ENCODE peak calls at places on chromosomes 16 and 17, in six cellular contexts. One of them, this sample, is unnamed.
A peak's percentile ranks its signal among the peaks of the same experiment; 100 is the strongest.

GRCh38 chr17:1399366-1399678 is 700 bp downstream of the YWHAE start:
- DNase-seq in neural progenitor cell: no peak
- DNase-seq in CD4-positive, alpha-beta T cell: no peak
- DNase-seq in right cardiac atrium: no peak
- DNase-seq in OCI-LY7: peak; percentile 63
- DNase-seq in K562: no peak
- DNase-seq in this sample: peak; percentile 43

GRCh38 chr16:84786605-84787302 is 33.0 kb upstream of the CRISPLD2 start:
- DNase-seq in right cardiac atrium: no peak
- DNase-seq in neural progenitor cell: no peak
- DNase-seq in OCI-LY7: no peak
- DNase-seq in CD4-positive, alpha-beta T cell: no peak
- DNase-seq in K562: no peak
- DNase-seq in this sample: no peak

GRCh38 chr17:40442392-40443195 is 656 bp upstream of the IGFBP4 start:
- DNase-seq in right cardiac atrium: peak; percentile 89
- DNase-seq in CD4-positive, alpha-beta T cell: no peak
- DNase-seq in OCI-LY7: no peak
- DNase-seq in K562: peak; percentile 71
- DNase-seq in neural progenitor cell: no peak
- DNase-seq in this sample: no peak

GRCh38 chr17:18008496-18009268 is 30.3 kb downstream of the ATPAF2 start:
- DNase-seq in K562: no peak
- DNase-seq in CD4-positive, alpha-beta T cell: no peak
- DNase-seq in neural progenitor cell: no peak
- DNase-seq in OCI-LY7: no peak
- DNase-seq in right cardiac atrium: peak; percentile 9
- DNase-seq in this sample: no peak

GRCh38 chr17:56424543-56425044 is 168.9 kb upstream of the NOG start:
- DNase-seq in K562: no peak
- DNase-seq in right cardiac atrium: no peak
- DNase-seq in CD4-positive, alpha-beta T cell: no peak
- DNase-seq in OCI-LY7: no peak
- DNase-seq in neural progenitor cell: no peak
- DNase-seq in this sample: no peak

GRCh38 chr17:16106161-16106891 is 106.7 kb downstream of the TTC19 start:
- DNase-seq in OCI-LY7: no peak
- DNase-seq in K562: peak; percentile 15
- DNase-seq in neural progenitor cell: no peak
- DNase-seq in CD4-positive, alpha-beta T cell: no peak
- DNase-seq in right cardiac atrium: no peak
- DNase-seq in this sample: no peak

GRCh38 chr16:80862153-80862552 is 57.8 kb upstream of the CDYL2 start:
- DNase-seq in neural progenitor cell: no peak
- DNase-seq in K562: no peak
- DNase-seq in right cardiac atrium: no peak
- DNase-seq in CD4-positive, alpha-beta T cell: no peak
- DNase-seq in OCI-LY7: peak; percentile 13
- DNase-seq in this sample: no peak

GRCh38 chr16:89193021-89193575 is 7.2 kb downstream of the SLC22A31 start:
- DNase-seq in neural progenitor cell: peak; percentile 63
- DNase-seq in CD4-positive, alpha-beta T cell: peak; percentile 72
- DNase-seq in OCI-LY7: peak; percentile 72
- DNase-seq in right cardiac atrium: peak; percentile 89
- DNase-seq in K562: peak; percentile 93
- DNase-seq in this sample: no peak

GRCh38 chr17:50100480-50100883 is 5.3 kb downstream of the PDK2 start:
- DNase-seq in right cardiac atrium: no peak
- DNase-seq in K562: no peak
- DNase-seq in neural progenitor cell: no peak
- DNase-seq in OCI-LY7: no peak
- DNase-seq in CD4-positive, alpha-beta T cell: no peak
- DNase-seq in this sample: no peak

GRCh38 chr16:57184890-57185445 is 871 bp downstream of the PSME3IP1 start:
- DNase-seq in K562: peak; percentile 51
- DNase-seq in neural progenitor cell: peak; percentile 14
- DNase-seq in CD4-positive, alpha-beta T cell: no peak
- DNase-seq in right cardiac atrium: no peak
- DNase-seq in OCI-LY7: peak; percentile 13
- DNase-seq in this sample: no peak

GRCh38 chr16:64094992-64095579 is 1026.8 kb downstream of the CDH11 start:
- DNase-seq in OCI-LY7: no peak
- DNase-seq in right cardiac atrium: no peak
- DNase-seq in K562: no peak
- DNase-seq in neural progenitor cell: no peak
- DNase-seq in CD4-positive, alpha-beta T cell: no peak
- DNase-seq in this sample: no peak

GRCh38 chr17:43701318-43701743 is 39.6 kb upstream of the MEOX1 start:
- DNase-seq in CD4-positive, alpha-beta T cell: no peak
- DNase-seq in OCI-LY7: no peak
- DNase-seq in K562: no peak
- DNase-seq in neural progenitor cell: no peak
- DNase-seq in right cardiac atrium: no peak
- DNase-seq in this sample: no peak

GRCh38 chr17:79840989-79841286 is 1.7 kb upstream of the CBX4 start:
- DNase-seq in neural progenitor cell: no peak
- DNase-seq in CD4-positive, alpha-beta T cell: no peak
- DNase-seq in right cardiac atrium: no peak
- DNase-seq in OCI-LY7: no peak
- DNase-seq in K562: no peak
- DNase-seq in this sample: no peak

GRCh38 chr16:71900336-71900735 is 5.0 kb downstream of the IST1 start:
- DNase-seq in neural progenitor cell: no peak
- DNase-seq in CD4-positive, alpha-beta T cell: no peak
- DNase-seq in OCI-LY7: peak; percentile 31
- DNase-seq in right cardiac atrium: no peak
- DNase-seq in K562: peak; percentile 42
- DNase-seq in this sample: no peak

GRCh38 chr17:21001111-21001812 is 41.5 kb downstream of the USP22 start:
- DNase-seq in K562: no peak
- DNase-seq in right cardiac atrium: no peak
- DNase-seq in CD4-positive, alpha-beta T cell: no peak
- DNase-seq in OCI-LY7: no peak
- DNase-seq in neural progenitor cell: no peak
- DNase-seq in this sample: peak; percentile 58

DNA sequence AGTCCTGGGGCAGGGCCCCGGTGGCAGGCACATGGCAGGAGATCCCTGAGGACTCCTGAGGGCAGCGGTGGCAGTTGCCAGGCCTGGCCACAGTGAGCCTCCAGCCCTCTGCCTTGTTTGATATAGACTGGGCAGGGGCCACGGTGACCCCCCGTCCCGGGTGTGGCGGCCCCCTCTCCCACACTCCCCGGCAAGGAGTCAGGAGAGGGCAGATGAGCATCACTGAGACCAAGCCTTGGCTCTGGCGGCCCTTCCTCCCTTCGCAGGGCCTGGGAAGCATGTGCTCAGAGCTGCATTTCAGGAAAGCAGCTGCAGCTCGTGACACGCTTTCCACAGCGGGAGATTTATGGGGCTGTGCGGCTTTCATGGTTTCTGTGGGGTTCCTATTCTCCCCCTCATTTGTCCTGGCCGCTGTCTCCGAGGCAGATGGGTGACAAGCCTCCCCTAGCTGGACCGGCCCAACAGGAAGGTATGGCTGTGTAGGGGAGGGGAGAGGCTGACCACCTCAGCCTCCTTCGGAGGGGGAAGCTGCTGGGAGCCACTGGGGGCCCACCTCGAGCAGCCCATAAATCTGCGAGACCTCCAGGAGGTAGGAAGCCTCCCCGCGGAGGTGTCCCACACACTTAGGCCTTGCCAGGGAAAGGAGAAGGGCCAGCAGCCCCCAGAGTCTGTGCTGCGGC is 211.4 kb downstream of the NTN1 start:
- DNase-seq in CD4-positive, alpha-beta T cell: no peak
- DNase-seq in OCI-LY7: no peak
- DNase-seq in K562: no peak
- DNase-seq in neural progenitor cell: no peak
- DNase-seq in right cardiac atrium: peak; percentile 29
- DNase-seq in this sample: no peak
- H3K27ac ChIP-seq in CD4-positive, alpha-beta T cell: no peak overlapping the region
- H3K27ac ChIP-seq in OCI-LY7: no peak overlapping the region
- H3K27ac ChIP-seq in K562: no peak overlapping the region
- H3K27ac ChIP-seq in neural progenitor cell: no peak overlapping the region
- H3K27ac ChIP-seq in right cardiac atrium: no peak overlapping the region
- H3K27ac ChIP-seq in this sample: no peak overlapping the region

GRCh38 chr17:4163951-4164350 is 21.0 kb downstream of the CYB5D2 start:
- DNase-seq in K562: peak; percentile 19
- DNase-seq in neural progenitor cell: no peak
- DNase-seq in OCI-LY7: no peak
- DNase-seq in CD4-positive, alpha-beta T cell: no peak
- DNase-seq in right cardiac atrium: no peak
- DNase-seq in this sample: no peak

GRCh38 chr17:4162775-4163498 is 19.9 kb downstream of the CYB5D2 start:
- DNase-seq in neural progenitor cell: no peak
- DNase-seq in K562: no peak
- DNase-seq in OCI-LY7: peak; percentile 27
- DNase-seq in right cardiac atrium: peak; percentile 14
- DNase-seq in CD4-positive, alpha-beta T cell: no peak
- DNase-seq in this sample: no peak

GRCh38 chr17:4161560-4162221 is 18.7 kb downstream of the CYB5D2 start:
- DNase-seq in CD4-positive, alpha-beta T cell: no peak
- DNase-seq in K562: peak; percentile 37
- DNase-seq in neural progenitor cell: peak; percentile 52
- DNase-seq in OCI-LY7: no peak
- DNase-seq in right cardiac atrium: no peak
- DNase-seq in this sample: no peak

GRCh38 chr17:4161179-4161559 is 18.2 kb downstream of the CYB5D2 start:
- DNase-seq in right cardiac atrium: no peak
- DNase-seq in CD4-positive, alpha-beta T cell: no peak
- DNase-seq in OCI-LY7: no peak
- DNase-seq in K562: peak; percentile 30
- DNase-seq in neural progenitor cell: no peak
- DNase-seq in this sample: no peak

GRCh38 chr17:4162366-4162765 is 19.4 kb downstream of the CYB5D2 start:
- DNase-seq in neural progenitor cell: no peak
- DNase-seq in right cardiac atrium: peak; percentile 21
- DNase-seq in OCI-LY7: no peak
- DNase-seq in CD4-positive, alpha-beta T cell: no peak
- DNase-seq in K562: no peak
- DNase-seq in this sample: no peak
- H3K27ac ChIP-seq in neural progenitor cell: no peak overlapping the region
- H3K27ac ChIP-seq in right cardiac atrium: peak overlapping the region; percentile 16
- H3K27ac ChIP-seq in OCI-LY7: no peak overlapping the region
- H3K27ac ChIP-seq in CD4-positive, alpha-beta T cell: no peak overlapping the region
- H3K27ac ChIP-seq in K562: no peak overlapping the region
- H3K27ac ChIP-seq in this sample: peak overlapping the region; percentile 88

GRCh38 chr17:68495081-68495480 is 17.1 kb upstream of the PRKAR1A start:
- DNase-seq in OCI-LY7: no peak
- DNase-seq in neural progenitor cell: no peak
- DNase-seq in right cardiac atrium: no peak
- DNase-seq in CD4-positive, alpha-beta T cell: no peak
- DNase-seq in K562: no peak
- DNase-seq in this sample: no peak

GRCh38 chr17:68491381-68491849 is 20.8 kb upstream of the PRKAR1A start:
- DNase-seq in OCI-LY7: peak; percentile 85
- DNase-seq in right cardiac atrium: no peak
- DNase-seq in neural progenitor cell: no peak
- DNase-seq in K562: peak; percentile 14
- DNase-seq in CD4-positive, alpha-beta T cell: no peak
- DNase-seq in this sample: no peak

GRCh38 chr17:68489919-68490318 is 22.3 kb upstream of the PRKAR1A start:
- DNase-seq in neural progenitor cell: no peak
- DNase-seq in K562: no peak
- DNase-seq in right cardiac atrium: no peak
- DNase-seq in CD4-positive, alpha-beta T cell: no peak
- DNase-seq in OCI-LY7: no peak
- DNase-seq in this sample: no peak

DNA sequence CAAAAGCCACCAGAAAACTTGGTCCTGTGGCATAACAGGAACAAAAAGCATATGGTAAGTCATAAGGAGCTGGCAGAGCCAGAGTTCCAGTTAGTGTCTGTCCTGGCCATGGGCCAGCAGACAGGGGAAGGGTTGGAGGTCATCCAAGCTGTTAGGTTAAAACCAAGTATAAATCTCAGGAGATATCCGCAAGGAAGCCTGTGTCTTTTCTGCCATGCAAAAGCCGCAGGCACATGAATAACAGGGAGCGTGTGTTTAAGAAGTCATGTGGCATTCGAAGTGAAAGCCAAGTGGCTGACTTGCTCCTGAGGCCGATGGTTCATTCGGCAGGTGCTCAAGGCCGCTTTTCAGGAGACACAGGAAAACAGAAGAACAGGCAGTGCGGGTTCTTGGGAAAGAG is 20.4 kb upstream of the PRKAR1A start:
- DNase-seq in K562: peak; percentile 11
- DNase-seq in CD4-positive, alpha-beta T cell: no peak
- DNase-seq in right cardiac atrium: peak; percentile 69
- DNase-seq in neural progenitor cell: no peak
- DNase-seq in OCI-LY7: no peak
- DNase-seq in this sample: no peak
- H3K27ac ChIP-seq in K562: no peak overlapping the region
- H3K27ac ChIP-seq in CD4-positive, alpha-beta T cell: no peak overlapping the region
- H3K27ac ChIP-seq in right cardiac atrium: no peak overlapping the region
- H3K27ac ChIP-seq in neural progenitor cell: no peak overlapping the region
- H3K27ac ChIP-seq in OCI-LY7: peak overlapping the region; percentile 75
- H3K27ac ChIP-seq in this sample: peak overlapping the region; percentile 39

GRCh38 chr17:51322390-51323029 is 62.2 kb downstream of the UTP18 start:
- DNase-seq in neural progenitor cell: peak; percentile 70
- DNase-seq in CD4-positive, alpha-beta T cell: no peak
- DNase-seq in OCI-LY7: peak; percentile 65
- DNase-seq in K562: peak; percentile 60
- DNase-seq in right cardiac atrium: no peak
- DNase-seq in this sample: no peak

DNA sequence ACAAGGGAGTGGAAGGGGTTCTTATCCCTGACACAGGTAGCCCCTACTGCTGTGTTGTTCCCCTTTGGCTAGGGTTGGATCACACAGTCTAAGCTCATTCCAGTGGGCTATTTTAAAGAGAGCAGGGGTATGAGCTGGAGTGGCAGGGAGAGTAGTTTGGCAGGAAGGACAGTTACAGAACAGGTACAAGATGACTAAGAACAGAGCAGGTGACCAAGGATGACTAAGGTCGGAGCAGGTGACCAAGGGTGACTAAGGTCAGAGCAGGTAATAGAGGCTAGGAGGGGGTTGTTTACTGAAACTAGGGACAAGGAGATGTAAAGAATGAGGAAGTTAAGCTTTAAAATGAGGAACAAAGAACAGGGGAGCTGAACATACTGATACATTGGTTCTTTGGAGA is 58.8 kb downstream of the UTP18 start:
- DNase-seq in OCI-LY7: peak; percentile 14
- DNase-seq in K562: no peak
- DNase-seq in right cardiac atrium: no peak
- DNase-seq in neural progenitor cell: no peak
- DNase-seq in CD4-positive, alpha-beta T cell: no peak
- DNase-seq in this sample: no peak
- H3K27ac ChIP-seq in OCI-LY7: no peak overlapping the region
- H3K27ac ChIP-seq in K562: no peak overlapping the region
- H3K27ac ChIP-seq in right cardiac atrium: no peak overlapping the region
- H3K27ac ChIP-seq in neural progenitor cell: no peak overlapping the region
- H3K27ac ChIP-seq in CD4-positive, alpha-beta T cell: no peak overlapping the region
- H3K27ac ChIP-seq in this sample: no peak overlapping the region

This sample was measured in caudate nucleus.